ENCODE peak calls at places on chromosome 19, in six cellular contexts. W is upper lobe of left lung, V is stomach, G is transverse colon, U is K562, D is suprapubic skin. R is an unnamed sample.
A peak's percentile ranks its signal among the peaks of the same experiment; 100 is the strongest.

GRCh38 chr19:39842693-39843435 is 3.3 kb downstream of the FBL start:
- DNase-seq in G (no peak), W (no peak), D (no peak), U (no peak), V (no peak), R (no peak)

GRCh38 chr19:55098716-55099556 is 18.5 kb downstream of the PPP1R12C start:
- DNase-seq in D (no peak), V (no peak), U (no peak), G (no peak), W (peak; percentile 83), R (no peak)

GRCh38 chr19:1572795-1573194 is 4.7 kb upstream of the MEX3D start:
- DNase-seq in D (no peak), W (no peak), U (no peak), V (no peak), G (no peak), R (no peak)

GRCh38 chr19:43311256-43311655 is 41.9 kb upstream of the PSG9 start:
- DNase-seq in V (no peak), G (no peak), W (no peak), D (no peak), U (no peak), R (no peak)

GRCh38 chr19:41991025-41991424 is 3.0 kb downstream of the ATP1A3 start:
- DNase-seq in G (no peak), W (peak; percentile 56), V (no peak), D (no peak), U (no peak), R (no peak)

GRCh38 chr19:7907544-7907943 is 3.9 kb downstream of the MAP2K7 start:
- DNase-seq in D (no peak), U (no peak), W (peak; percentile 53), G (peak; percentile 5), V (no peak), R (no peak)

GRCh38 chr19:51651216-51651846 is 4.7 kb upstream of the SIGLEC14 start:
- DNase-seq in W (no peak), G (no peak), V (no peak), D (no peak), U (no peak), R (no peak)

GRCh38 chr19:34276614-34277013 is 22.3 kb downstream of the GARRE1 start:
- DNase-seq in G (no peak), W (no peak), D (no peak), V (no peak), U (no peak), R (no peak)

GRCh38 chr19:13060233-13060963 is 42.3 kb downstream of the LYL1 start:
- DNase-seq in U (peak; percentile 62), W (peak; percentile 54), G (peak; percentile 35), V (no peak), D (no peak), R (no peak)

GRCh38 chr19:39430675-39431593 is 4.8 kb downstream of the RPS16 start:
- DNase-seq in V (no peak), D (no peak), W (no peak), U (peak; percentile 46), G (peak; percentile 59), R (no peak)

GRCh38 chr19:38155453-38155852 is 68.6 kb downstream of the DPF1 start:
- DNase-seq in G (no peak), W (no peak), V (no peak), U (peak; percentile 63), D (no peak), R (no peak)

GRCh38 chr19:7652061-7652641 is 15.2 kb downstream of the STXBP2 start:
- DNase-seq in D (peak; percentile 89), G (peak; percentile 89), U (peak; percentile 79), V (peak; percentile 91), W (peak; percentile 98), R (peak; percentile 97)

GRCh38 chr19:40805258-40805868 is 6.4 kb downstream of the EGLN2 start:
- DNase-seq in U (no peak), G (peak; percentile 64), D (no peak), V (peak; percentile 73), W (no peak), R (no peak)

GRCh38 chr19:58554494-58555368 is at the start of gene CHMP2A:
- DNase-seq in G (peak; percentile 99), V (peak; percentile 99), D (peak; percentile 100), W (peak; percentile 99), U (peak; percentile 89), R (peak; percentile 100)

GRCh38 chr19:33350538-33351309 is 22.8 kb upstream of the CEBPG start:
- DNase-seq in W (no peak), G (no peak), U (no peak), D (peak; percentile 86), V (no peak), R (no peak)

GRCh38 chr19:40603071-40603718 is 2.0 kb downstream of the LTBP4 start:
- DNase-seq in U (no peak), D (no peak), W (no peak), V (no peak), G (no peak), R (no peak)

DNA sequence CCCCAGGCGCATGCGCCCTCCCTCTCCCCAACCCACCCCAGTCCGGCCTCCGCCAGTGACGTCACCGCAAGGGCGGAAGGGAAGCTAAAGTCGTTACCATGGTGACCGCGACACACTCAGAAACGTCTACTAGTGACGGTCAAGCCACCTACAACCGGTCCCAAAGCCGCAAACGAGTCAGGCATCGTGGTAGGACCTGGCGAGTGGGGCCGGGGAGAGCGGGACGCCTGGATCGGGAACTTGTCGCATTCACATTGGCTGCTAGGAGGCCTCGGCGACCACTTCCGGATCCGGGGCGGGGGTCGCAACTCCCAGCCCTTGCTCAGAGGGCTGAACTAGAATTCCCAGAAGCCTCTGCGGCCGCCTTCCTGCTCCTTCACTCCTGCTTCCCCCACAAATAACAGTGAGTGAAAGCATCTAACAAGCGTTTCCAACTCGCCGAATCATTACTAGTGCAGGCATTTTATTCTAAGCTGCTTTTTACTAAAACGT is at the start of gene ZSCAN5A:
- DNase-seq in W (peak; percentile 98), D (peak; percentile 99), G (peak; percentile 98), U (peak; percentile 99), V (peak; percentile 96), R (peak; percentile 99)
- TF ChIP-seq EP300 in W (no peak), D (no peak), G (peak; percentile 34), U (no peak), V (no peak), R (no peak)

DNA sequence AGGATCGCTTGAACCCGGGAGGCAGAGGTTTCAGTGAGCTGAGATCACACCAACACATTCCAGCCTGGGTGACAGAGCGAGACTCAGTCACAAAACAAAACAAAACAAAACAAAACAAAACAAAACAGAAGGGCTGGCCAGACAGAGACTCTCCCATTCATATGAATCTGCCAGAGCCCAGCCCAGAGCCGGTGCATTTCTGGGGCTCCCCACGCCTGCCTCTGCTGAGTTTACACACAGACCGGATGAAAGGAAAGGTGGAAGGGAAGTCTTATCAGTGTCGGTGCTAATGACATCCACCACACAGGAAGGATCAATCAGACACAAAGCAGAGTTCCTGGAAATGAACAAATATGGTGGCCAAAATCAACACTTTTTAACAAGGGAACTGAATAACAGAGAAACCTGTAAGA is 6.8 kb downstream of the TRAPPC6A start:
- DNase-seq in V (no peak), U (no peak), W (no peak), G (no peak), D (no peak), R (no peak)
- TF ChIP-seq POLR2AphosphoS5 in V (no peak), U (no peak), W (no peak), G (no peak), D (no peak), R (no peak)

GRCh38 chr19:50198431-50199253 is 4.8 kb upstream of the MYH14 start:
- DNase-seq in V (no peak), W (no peak), D (no peak), U (no peak), G (no peak), R (no peak)
- TF ChIP-seq EP300 in V (no peak), W (no peak), D (no peak), U (no peak), G (no peak), R (no peak)

GRCh38 chr19:45472557-45473365 is 5.0 kb downstream of the FOSB start:
- DNase-seq in U (no peak), G (no peak), D (no peak), W (peak; percentile 93), V (no peak), R (no peak)
- TF ChIP-seq POLR2AphosphoS5 in U (peak; percentile 48), G (no peak), D (no peak), W (no peak), V (peak; percentile 55), R (no peak)

DNA sequence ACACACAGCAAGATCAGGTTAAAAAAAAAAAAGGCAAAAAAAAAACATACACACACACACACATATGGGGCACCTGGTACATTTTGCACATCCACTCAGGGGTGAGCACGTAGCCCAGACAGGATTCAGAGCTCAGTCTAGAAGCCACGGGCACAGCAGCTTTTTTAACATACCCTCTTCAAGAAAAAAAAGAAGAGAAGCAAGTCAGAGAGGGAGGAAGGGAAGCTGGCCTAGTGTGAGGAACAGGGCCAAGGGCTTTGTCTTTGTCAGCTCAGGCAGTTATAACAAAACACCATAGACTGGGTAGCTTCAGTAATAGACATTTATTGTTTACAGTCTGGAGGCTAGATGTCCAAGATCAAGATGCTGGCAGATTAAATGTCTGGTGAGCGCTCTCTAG is 2.3 kb upstream of the TPM4 start:
- DNase-seq in V (no peak), D (no peak), U (no peak), G (no peak), W (no peak), R (no peak)
- TF ChIP-seq EP300 in V (no peak), D (no peak), U (no peak), G (peak; percentile 19), W (no peak), R (no peak)

R was measured in esophagus muscularis mucosa.